ENCODE peak calls at places on chromosomes 3 and 15, in four cellular contexts. B, L, J and S are unnamed samples.

GRCh38 chr15:72193781-72194396 is 3.7 kb downstream of the GRAMD2A start:
- DNase-seq in B (no peak), L (peak; percentile 68), J (no peak), S (peak; percentile 78)

GRCh38 chr15:94236638-94237037 is 5.3 kb downstream of the MCTP2 start:
- DNase-seq in B (no peak), L (no peak), J (no peak), S (peak; percentile 34)

GRCh38 chr15:31590609-31591008 is 264.0 kb downstream of the KLF13 start:
- DNase-seq in B (no peak), L (no peak), J (no peak), S (peak; percentile 28)

GRCh38 chr3:11276901-11277300 is 4.7 kb downstream of the ATG7 start:
- DNase-seq in B (no peak), L (no peak), J (no peak), S (no peak)

GRCh38 chr15:90629217-90629616 is 87.9 kb upstream of the BLM start:
- DNase-seq in B (no peak), L (peak; percentile 39), J (no peak), S (no peak)

GRCh38 chr3:172034786-172035685 is 4.3 kb upstream of the FNDC3B start:
- DNase-seq in B (peak; percentile 10), L (peak; percentile 51), J (no peak), S (peak; percentile 67)

GRCh38 chr3:164940737-164941136 is 137.6 kb downstream of the SI start:
- DNase-seq in B (no peak), L (no peak), J (no peak), S (peak; percentile 28)

GRCh38 chr15:85652457-85652856 is 142.3 kb downstream of the KLHL25 start:
- DNase-seq in B (no peak), L (no peak), J (no peak), S (no peak)

GRCh38 chr3:7410782-7411181 is 549.9 kb downstream of the GRM7 start:
- DNase-seq in B (no peak), L (no peak), J (no peak), S (no peak)

GRCh38 chr3:134600166-134600670 is 50.6 kb downstream of the KY start:
- DNase-seq in B (no peak), L (no peak), J (no peak), S (peak; percentile 61)

GRCh38 chr15:45703670-45704328 is 69.0 kb downstream of the SQOR start:
- DNase-seq in B (no peak), L (no peak), J (no peak), S (peak; percentile 25)

GRCh38 chr3:138971766-138972320 is 24.8 kb downstream of the FOXL2NB start:
- DNase-seq in B (no peak), L (peak; percentile 74), J (no peak), S (no peak)

GRCh38 chr3:18086078-18086477 is 339.1 kb downstream of the SATB1 start:
- DNase-seq in B (no peak), L (peak; percentile 35), J (no peak), S (peak; percentile 72)

GRCh38 chr15:82047493-82048446 is 2.0 kb upstream of the MEX3B start:
- DNase-seq in B (no peak), L (no peak), J (no peak), S (peak; percentile 15)

GRCh38 chr15:77327844-77328529 is 91.9 kb downstream of the PEAK1 start:
- DNase-seq in B (no peak), L (no peak), J (no peak), S (no peak)

GRCh38 chr3:120284702-120285507 is at the start of gene GPR156:
- DNase-seq in B (peak; percentile 13), L (peak; percentile 38), J (no peak), S (peak; percentile 31)

GRCh38 chr3:122555275-122556071 is 8.6 kb downstream of the PARP9 start:
- DNase-seq in B (no peak), L (peak; percentile 60), J (no peak), S (no peak)

GRCh38 chr15:68578960-68579935 is at the start of gene CORO2B:
- DNase-seq in B (no peak), L (peak; percentile 53), J (no peak), S (peak; percentile 82)

GRCh38 chr3:38950000-38950399 is 101.7 kb downstream of the SCN11A start:
- DNase-seq in B (no peak), L (no peak), J (no peak), S (no peak)

GRCh38 chr3:123635220-123635619 is 50.4 kb upstream of the HACD2 start:
- DNase-seq in B (no peak), L (no peak), J (no peak), S (peak; percentile 84)

GRCh38 chr3:75140904-75141615 is 523.1 kb upstream of the FRG2C start:
- DNase-seq in B (no peak), L (no peak), J (no peak), S (peak; percentile 3)

GRCh38 chr3:52881834-52882233 is 15.5 kb downstream of the STIMATE start:
- DNase-seq in B (no peak), L (no peak), J (no peak), S (no peak)

GRCh38 chr15:68204776-68205557 is at the start of gene CALML4:
- DNase-seq in B (no peak), L (peak; percentile 57), J (no peak), S (peak; percentile 74)

GRCh38 chr3:105334138-105334882 is 32.4 kb upstream of the ALCAM start:
- DNase-seq in B (no peak), L (no peak), J (no peak), S (no peak)

GRCh38 chr3:40337136-40338108 is 27.9 kb downstream of the EIF1B start:
- DNase-seq in B (no peak), L (no peak), J (no peak), S (no peak)

GRCh38 chr3:105397974-105398373 is 31.3 kb downstream of the ALCAM start:
- DNase-seq in B (no peak), L (no peak), J (no peak), S (peak; percentile 97)

GRCh38 chr3:48595526-48596121 is 495 bp upstream of the COL7A1 start:
- DNase-seq in B (peak; percentile 74), L (no peak), J (no peak), S (peak; percentile 73)

GRCh38 chr3:67649681-67650080 is 4.7 kb downstream of the SUCLG2 start:
- DNase-seq in B (no peak), L (no peak), J (no peak), S (no peak)

GRCh38 chr15:39624806-39625205 is 43.9 kb downstream of the THBS1 start:
- DNase-seq in B (peak; percentile 83), L (no peak), J (peak; percentile 53), S (no peak)

GRCh38 chr3:52498134-52499054 is 3.3 kb downstream of the STAB1 start:
- DNase-seq in B (peak; percentile 50), L (no peak), J (no peak), S (no peak)

GRCh38 chr3:124200336-124200901 is 208.5 kb upstream of the ROPN1 start:
- DNase-seq in B (no peak), L (no peak), J (no peak), S (no peak)

GRCh38 chr3:23739536-23739935 is 66.2 kb upstream of the UBE2E1 start:
- DNase-seq in B (no peak), L (no peak), J (no peak), S (peak; percentile 3)

GRCh38 chr15:32855942-32856341 is 138.1 kb downstream of the GREM1 start:
- DNase-seq in B (peak; percentile 95), L (no peak), J (no peak), S (peak; percentile 66)

GRCh38 chr15:70066422-70066821 is 31.3 kb downstream of the TLE3 start:
- DNase-seq in B (no peak), L (no peak), J (no peak), S (no peak)

GRCh38 chr15:67331676-67332075 is 77.1 kb downstream of the IQCH start:
- DNase-seq in B (peak; percentile 15), L (no peak), J (no peak), S (no peak)